ENCODE peak calls at places on chromosomes 11 and 22, in four cellular contexts. J, F, K and B are unnamed samples.

GRCh38 chr11:28777126-28777525 is 668.9 kb downstream of the METTL15 start:
- DNase-seq in J (no peak), F (no peak), K (no peak), B (no peak)

GRCh38 chr11:70067591-70068341 is 10.4 kb upstream of the ANO1 start:
- DNase-seq in J (peak), F (no peak), K (no peak), B (no peak)

GRCh38 chr11:134384406-134384805 is 27.6 kb downstream of the B3GAT1 start:
- DNase-seq in J (no peak), F (no peak), K (no peak), B (no peak)

GRCh38 chr22:41910599-41911291 is 4.1 kb downstream of the SHISA8 start:
- DNase-seq in J (no peak), F (no peak), K (peak), B (no peak)

GRCh38 chr11:133669371-133670046 is 137.2 kb upstream of the OPCML start:
- DNase-seq in J (no peak), F (no peak), K (no peak), B (no peak)

GRCh38 chr11:35873721-35874120 is 70.1 kb upstream of the LDLRAD3 start:
- DNase-seq in J (no peak), F (no peak), K (no peak), B (no peak)

GRCh38 chr11:126165366-126166156 is 45.9 kb downstream of the RPUSD4 start:
- DNase-seq in J (no peak), F (no peak), K (no peak), B (no peak)

GRCh38 chr22:39348909-39349505 is 784 bp upstream of the SYNGR1 start:
- DNase-seq in J (no peak), F (no peak), K (no peak), B (no peak)

GRCh38 chr11:69326622-69327219 is 32.8 kb downstream of the MYEOV start:
- DNase-seq in J (no peak), F (no peak), K (no peak), B (peak)

GRCh38 chr11:85170184-85170583 is 457.0 kb downstream of the DLG2 start:
- DNase-seq in J (no peak), F (no peak), K (no peak), B (no peak)

GRCh38 chr22:47633111-47633510 is 870.7 kb downstream of the TBC1D22A start:
- DNase-seq in J (no peak), F (no peak), K (no peak), B (peak)

GRCh38 chr11:95764267-95764898 is 25.2 kb downstream of the FAM76B start:
- DNase-seq in J (peak), F (peak), K (no peak), B (no peak)

GRCh38 chr11:86606849-86607481 is 65.5 kb downstream of the ME3 start:
- DNase-seq in J (no peak), F (no peak), K (no peak), B (no peak)

GRCh38 chr11:94825111-94825880 is 57.1 kb downstream of the AMOTL1 start:
- DNase-seq in J (no peak), F (no peak), K (no peak), B (no peak)

GRCh38 chr22:33811686-33812085 is 108.6 kb downstream of the LARGE1 start:
- DNase-seq in J (peak), F (no peak), K (peak), B (no peak)